ENCODE peak calls at places on chromosomes 6 and 20, in five cellular contexts. Z, I, S, B and Y are unnamed samples.

GRCh38 chr6:5096482-5096881 is 11.3 kb downstream of the PPP1R3G start:
- DNase-seq in B (no peak), S (no peak), Z (no peak), I (peak; percentile 45), Y (no peak)

GRCh38 chr20:17530716-17531536 is at the start of gene BFSP1:
- DNase-seq in I (peak; percentile 56), S (peak; percentile 39), Z (peak; percentile 64), B (peak; percentile 77), Y (peak; percentile 81)

GRCh38 chr6:56547687-56548086 is 95.0 kb downstream of the DST start:
- DNase-seq in B (no peak), S (no peak), I (no peak), Z (no peak), Y (no peak)

GRCh38 chr20:46215913-46216707 is 92.2 kb downstream of the CDH22 start:
- DNase-seq in B (no peak), I (peak; percentile 53), Z (no peak), S (peak; percentile 85), Y (peak; percentile 70)

GRCh38 chr6:49551866-49552129 is 1.3 kb downstream of the C6orf141 start:
- DNase-seq in Z (no peak), S (no peak), I (no peak), B (no peak), Y (no peak)

GRCh38 chr20:37179671-37180524 is 550 bp upstream of the MROH8 start:
- DNase-seq in B (no peak), Z (peak; percentile 14), I (no peak), S (peak; percentile 74), Y (peak; percentile 36)

GRCh38 chr20:10040070-10040970 is 5.5 kb downstream of the ANKEF1 start:
- DNase-seq in S (peak; percentile 42), B (no peak), I (no peak), Z (no peak), Y (peak; percentile 57)

GRCh38 chr20:46999821-47000465 is 105.3 kb downstream of the EYA2 start:
- DNase-seq in I (no peak), S (no peak), Z (peak; percentile 34), B (no peak), Y (no peak)

GRCh38 chr20:19073584-19074198 is 138.8 kb upstream of the SLC24A3 start:
- DNase-seq in S (no peak), B (no peak), Z (no peak), I (no peak), Y (no peak)

GRCh38 chr6:82687855-82688254 is 324.2 kb downstream of the TPBG start:
- DNase-seq in S (no peak), B (no peak), Z (no peak), I (no peak), Y (no peak)

GRCh38 chr6:27474672-27475071 is 1.8 kb upstream of the ZNF184 start:
- DNase-seq in S (no peak), Z (no peak), B (no peak), I (no peak), Y (no peak)

GRCh38 chr6:71383891-71384489 is 95.4 kb downstream of the OGFRL1 start:
- DNase-seq in S (peak; percentile 52), I (no peak), B (no peak), Z (peak; percentile 13), Y (no peak)